ENCODE peak calls at places on chromosomes 1 and 21, in six cellular contexts. One of them, this sample, is unnamed.

GRCh38 chr1:200379431-200379755 is 30.4 kb downstream of the ZNF281 start:
- DNase-seq in activated naive CD4-positive, alpha-beta T cell treated with anti-CD3 and anti-CD28 coated beads for 36 hours: no peak
- DNase-seq in LoVo: peak
- DNase-seq in NCI-H1105: no peak
- DNase-seq in fibroblast of mammary gland: peak
- DNase-seq in stimulated activated effector memory CD8-positive, alpha-beta T cell treated with anti-CD3 and anti-CD28 coated beads, Interleukin-12 subunit alpha, Interleukin-12 subunit beta, amount 100 ng/mL, for 72 hours: no peak
- DNase-seq in this sample: no peak

GRCh38 chr21:42474043-42474831 is 21.8 kb downstream of the RSPH1 start:
- DNase-seq in activated naive CD4-positive, alpha-beta T cell treated with anti-CD3 and anti-CD28 coated beads for 36 hours: no peak
- DNase-seq in LoVo: peak
- DNase-seq in NCI-H1105: no peak
- DNase-seq in stimulated activated effector memory CD8-positive, alpha-beta T cell treated with anti-CD3 and anti-CD28 coated beads, Interleukin-12 subunit alpha, Interleukin-12 subunit beta, amount 100 ng/mL, for 72 hours: no peak
- DNase-seq in fibroblast of mammary gland: peak
- DNase-seq in this sample: peak

GRCh38 chr1:235878082-235878781 is 11.5 kb upstream of the LYST start:
- DNase-seq in activated naive CD4-positive, alpha-beta T cell treated with anti-CD3 and anti-CD28 coated beads for 36 hours: no peak
- DNase-seq in NCI-H1105: no peak
- DNase-seq in stimulated activated effector memory CD8-positive, alpha-beta T cell treated with anti-CD3 and anti-CD28 coated beads, Interleukin-12 subunit alpha, Interleukin-12 subunit beta, amount 100 ng/mL, for 72 hours: no peak
- DNase-seq in LoVo: no peak
- DNase-seq in fibroblast of mammary gland: no peak
- DNase-seq in this sample: no peak

GRCh38 chr1:117284408-117285215 is 73.9 kb upstream of the VTCN1 start:
- DNase-seq in LoVo: peak
- DNase-seq in fibroblast of mammary gland: peak
- DNase-seq in activated naive CD4-positive, alpha-beta T cell treated with anti-CD3 and anti-CD28 coated beads for 36 hours: no peak
- DNase-seq in NCI-H1105: peak
- DNase-seq in stimulated activated effector memory CD8-positive, alpha-beta T cell treated with anti-CD3 and anti-CD28 coated beads, Interleukin-12 subunit alpha, Interleukin-12 subunit beta, amount 100 ng/mL, for 72 hours: no peak
- DNase-seq in this sample: peak

GRCh38 chr1:77063118-77063517 is 156.1 kb downstream of the PIGK start:
- DNase-seq in NCI-H1105: no peak
- DNase-seq in LoVo: no peak
- DNase-seq in fibroblast of mammary gland: peak
- DNase-seq in stimulated activated effector memory CD8-positive, alpha-beta T cell treated with anti-CD3 and anti-CD28 coated beads, Interleukin-12 subunit alpha, Interleukin-12 subunit beta, amount 100 ng/mL, for 72 hours: no peak
- DNase-seq in activated naive CD4-positive, alpha-beta T cell treated with anti-CD3 and anti-CD28 coated beads for 36 hours: no peak
- DNase-seq in this sample: no peak

GRCh38 chr1:6288674-6289073 is 27.8 kb upstream of the GPR153 start:
- DNase-seq in stimulated activated effector memory CD8-positive, alpha-beta T cell treated with anti-CD3 and anti-CD28 coated beads, Interleukin-12 subunit alpha, Interleukin-12 subunit beta, amount 100 ng/mL, for 72 hours: no peak
- DNase-seq in activated naive CD4-positive, alpha-beta T cell treated with anti-CD3 and anti-CD28 coated beads for 36 hours: no peak
- DNase-seq in NCI-H1105: no peak
- DNase-seq in fibroblast of mammary gland: no peak
- DNase-seq in LoVo: no peak
- DNase-seq in this sample: no peak

GRCh38 chr21:44299085-44299457 is 782 bp upstream of the PFKL start:
- DNase-seq in stimulated activated effector memory CD8-positive, alpha-beta T cell treated with anti-CD3 and anti-CD28 coated beads, Interleukin-12 subunit alpha, Interleukin-12 subunit beta, amount 100 ng/mL, for 72 hours: no peak
- DNase-seq in activated naive CD4-positive, alpha-beta T cell treated with anti-CD3 and anti-CD28 coated beads for 36 hours: peak
- DNase-seq in NCI-H1105: no peak
- DNase-seq in fibroblast of mammary gland: peak
- DNase-seq in LoVo: no peak
- DNase-seq in this sample: no peak

GRCh38 chr21:44065428-44065827 is 41.8 kb upstream of the PWP2 start:
- DNase-seq in activated naive CD4-positive, alpha-beta T cell treated with anti-CD3 and anti-CD28 coated beads for 36 hours: peak
- DNase-seq in LoVo: no peak
- DNase-seq in stimulated activated effector memory CD8-positive, alpha-beta T cell treated with anti-CD3 and anti-CD28 coated beads, Interleukin-12 subunit alpha, Interleukin-12 subunit beta, amount 100 ng/mL, for 72 hours: peak
- DNase-seq in fibroblast of mammary gland: peak
- DNase-seq in NCI-H1105: no peak
- DNase-seq in this sample: peak

GRCh38 chr1:228149341-228150020 is at the start of gene GJC2:
- DNase-seq in LoVo: no peak
- DNase-seq in activated naive CD4-positive, alpha-beta T cell treated with anti-CD3 and anti-CD28 coated beads for 36 hours: no peak
- DNase-seq in stimulated activated effector memory CD8-positive, alpha-beta T cell treated with anti-CD3 and anti-CD28 coated beads, Interleukin-12 subunit alpha, Interleukin-12 subunit beta, amount 100 ng/mL, for 72 hours: no peak
- DNase-seq in fibroblast of mammary gland: no peak
- DNase-seq in NCI-H1105: no peak
- DNase-seq in this sample: no peak

GRCh38 chr1:56424744-56425493 is 154.4 kb downstream of the PLPP3 start:
- DNase-seq in stimulated activated effector memory CD8-positive, alpha-beta T cell treated with anti-CD3 and anti-CD28 coated beads, Interleukin-12 subunit alpha, Interleukin-12 subunit beta, amount 100 ng/mL, for 72 hours: no peak
- DNase-seq in LoVo: peak
- DNase-seq in fibroblast of mammary gland: peak
- DNase-seq in activated naive CD4-positive, alpha-beta T cell treated with anti-CD3 and anti-CD28 coated beads for 36 hours: no peak
- DNase-seq in NCI-H1105: no peak
- DNase-seq in this sample: peak

GRCh38 chr1:231217056-231217455 is 24.0 kb upstream of the GNPAT start:
- DNase-seq in activated naive CD4-positive, alpha-beta T cell treated with anti-CD3 and anti-CD28 coated beads for 36 hours: no peak
- DNase-seq in LoVo: no peak
- DNase-seq in NCI-H1105: no peak
- DNase-seq in stimulated activated effector memory CD8-positive, alpha-beta T cell treated with anti-CD3 and anti-CD28 coated beads, Interleukin-12 subunit alpha, Interleukin-12 subunit beta, amount 100 ng/mL, for 72 hours: no peak
- DNase-seq in fibroblast of mammary gland: no peak
- DNase-seq in this sample: no peak

GRCh38 chr1:162663589-162664030 is 31.3 kb downstream of the DDR2 start:
- DNase-seq in stimulated activated effector memory CD8-positive, alpha-beta T cell treated with anti-CD3 and anti-CD28 coated beads, Interleukin-12 subunit alpha, Interleukin-12 subunit beta, amount 100 ng/mL, for 72 hours: no peak
- DNase-seq in fibroblast of mammary gland: peak
- DNase-seq in activated naive CD4-positive, alpha-beta T cell treated with anti-CD3 and anti-CD28 coated beads for 36 hours: no peak
- DNase-seq in NCI-H1105: no peak
- DNase-seq in LoVo: no peak
- DNase-seq in this sample: no peak

GRCh38 chr1:23129846-23130245 is 38.8 kb downstream of the LUZP1 start:
- DNase-seq in stimulated activated effector memory CD8-positive, alpha-beta T cell treated with anti-CD3 and anti-CD28 coated beads, Interleukin-12 subunit alpha, Interleukin-12 subunit beta, amount 100 ng/mL, for 72 hours: no peak
- DNase-seq in fibroblast of mammary gland: no peak
- DNase-seq in LoVo: no peak
- DNase-seq in activated naive CD4-positive, alpha-beta T cell treated with anti-CD3 and anti-CD28 coated beads for 36 hours: no peak
- DNase-seq in NCI-H1105: no peak
- DNase-seq in this sample: no peak

GRCh38 chr1:206900149-206900548 is 2.9 kb downstream of the IL24 start:
- DNase-seq in NCI-H1105: no peak
- DNase-seq in LoVo: no peak
- DNase-seq in activated naive CD4-positive, alpha-beta T cell treated with anti-CD3 and anti-CD28 coated beads for 36 hours: no peak
- DNase-seq in stimulated activated effector memory CD8-positive, alpha-beta T cell treated with anti-CD3 and anti-CD28 coated beads, Interleukin-12 subunit alpha, Interleukin-12 subunit beta, amount 100 ng/mL, for 72 hours: no peak
- DNase-seq in fibroblast of mammary gland: no peak
- DNase-seq in this sample: no peak

GRCh38 chr1:184745110-184745509 is 9.5 kb downstream of the EDEM3 start:
- DNase-seq in activated naive CD4-positive, alpha-beta T cell treated with anti-CD3 and anti-CD28 coated beads for 36 hours: no peak
- DNase-seq in NCI-H1105: no peak
- DNase-seq in fibroblast of mammary gland: peak
- DNase-seq in stimulated activated effector memory CD8-positive, alpha-beta T cell treated with anti-CD3 and anti-CD28 coated beads, Interleukin-12 subunit alpha, Interleukin-12 subunit beta, amount 100 ng/mL, for 72 hours: no peak
- DNase-seq in LoVo: no peak
- DNase-seq in this sample: no peak

GRCh38 chr1:12482999-12483398 is 135.0 kb downstream of the DHRS3 start:
- DNase-seq in stimulated activated effector memory CD8-positive, alpha-beta T cell treated with anti-CD3 and anti-CD28 coated beads, Interleukin-12 subunit alpha, Interleukin-12 subunit beta, amount 100 ng/mL, for 72 hours: no peak
- DNase-seq in NCI-H1105: no peak
- DNase-seq in LoVo: no peak
- DNase-seq in activated naive CD4-positive, alpha-beta T cell treated with anti-CD3 and anti-CD28 coated beads for 36 hours: no peak
- DNase-seq in fibroblast of mammary gland: no peak
- DNase-seq in this sample: no peak

GRCh38 chr1:20723537-20724363 is 5.9 kb upstream of the KIF17 start:
- DNase-seq in activated naive CD4-positive, alpha-beta T cell treated with anti-CD3 and anti-CD28 coated beads for 36 hours: peak
- DNase-seq in NCI-H1105: no peak
- DNase-seq in LoVo: no peak
- DNase-seq in stimulated activated effector memory CD8-positive, alpha-beta T cell treated with anti-CD3 and anti-CD28 coated beads, Interleukin-12 subunit alpha, Interleukin-12 subunit beta, amount 100 ng/mL, for 72 hours: no peak
- DNase-seq in fibroblast of mammary gland: no peak
- DNase-seq in this sample: no peak

GRCh38 chr21:41283211-41283818 is 33.3 kb upstream of the FAM3B start:
- DNase-seq in stimulated activated effector memory CD8-positive, alpha-beta T cell treated with anti-CD3 and anti-CD28 coated beads, Interleukin-12 subunit alpha, Interleukin-12 subunit beta, amount 100 ng/mL, for 72 hours: no peak
- DNase-seq in activated naive CD4-positive, alpha-beta T cell treated with anti-CD3 and anti-CD28 coated beads for 36 hours: peak
- DNase-seq in LoVo: peak
- DNase-seq in NCI-H1105: peak
- DNase-seq in fibroblast of mammary gland: peak
- DNase-seq in this sample: peak

GRCh38 chr1:8517579-8518489 is 199.9 kb downstream of the SLC45A1 start:
- DNase-seq in stimulated activated effector memory CD8-positive, alpha-beta T cell treated with anti-CD3 and anti-CD28 coated beads, Interleukin-12 subunit alpha, Interleukin-12 subunit beta, amount 100 ng/mL, for 72 hours: no peak
- DNase-seq in activated naive CD4-positive, alpha-beta T cell treated with anti-CD3 and anti-CD28 coated beads for 36 hours: no peak
- DNase-seq in NCI-H1105: no peak
- DNase-seq in fibroblast of mammary gland: peak
- DNase-seq in LoVo: no peak
- DNase-seq in this sample: no peak

GRCh38 chr1:63799810-63800209 is 26.0 kb downstream of the ROR1 start:
- DNase-seq in NCI-H1105: no peak
- DNase-seq in fibroblast of mammary gland: peak
- DNase-seq in activated naive CD4-positive, alpha-beta T cell treated with anti-CD3 and anti-CD28 coated beads for 36 hours: no peak
- DNase-seq in LoVo: no peak
- DNase-seq in stimulated activated effector memory CD8-positive, alpha-beta T cell treated with anti-CD3 and anti-CD28 coated beads, Interleukin-12 subunit alpha, Interleukin-12 subunit beta, amount 100 ng/mL, for 72 hours: no peak
- DNase-seq in this sample: no peak

GRCh38 chr1:201650608-201650933 is 111.6 kb downstream of the NAV1 start:
- DNase-seq in fibroblast of mammary gland: no peak
- DNase-seq in LoVo: no peak
- DNase-seq in stimulated activated effector memory CD8-positive, alpha-beta T cell treated with anti-CD3 and anti-CD28 coated beads, Interleukin-12 subunit alpha, Interleukin-12 subunit beta, amount 100 ng/mL, for 72 hours: no peak
- DNase-seq in NCI-H1105: no peak
- DNase-seq in activated naive CD4-positive, alpha-beta T cell treated with anti-CD3 and anti-CD28 coated beads for 36 hours: no peak
- DNase-seq in this sample: no peak

GRCh38 chr21:46661627-46662366 is 26.3 kb downstream of the PRMT2 start:
- DNase-seq in stimulated activated effector memory CD8-positive, alpha-beta T cell treated with anti-CD3 and anti-CD28 coated beads, Interleukin-12 subunit alpha, Interleukin-12 subunit beta, amount 100 ng/mL, for 72 hours: no peak
- DNase-seq in NCI-H1105: no peak
- DNase-seq in LoVo: no peak
- DNase-seq in fibroblast of mammary gland: no peak
- DNase-seq in activated naive CD4-positive, alpha-beta T cell treated with anti-CD3 and anti-CD28 coated beads for 36 hours: no peak
- DNase-seq in this sample: no peak

GRCh38 chr1:41673806-41674205 is 189.3 kb upstream of the EDN2 start:
- DNase-seq in NCI-H1105: no peak
- DNase-seq in LoVo: no peak
- DNase-seq in activated naive CD4-positive, alpha-beta T cell treated with anti-CD3 and anti-CD28 coated beads for 36 hours: peak
- DNase-seq in fibroblast of mammary gland: peak
- DNase-seq in stimulated activated effector memory CD8-positive, alpha-beta T cell treated with anti-CD3 and anti-CD28 coated beads, Interleukin-12 subunit alpha, Interleukin-12 subunit beta, amount 100 ng/mL, for 72 hours: no peak
- DNase-seq in this sample: no peak

GRCh38 chr1:211978596-211978995 is 56.8 kb downstream of the INTS7 start:
- DNase-seq in NCI-H1105: no peak
- DNase-seq in stimulated activated effector memory CD8-positive, alpha-beta T cell treated with anti-CD3 and anti-CD28 coated beads, Interleukin-12 subunit alpha, Interleukin-12 subunit beta, amount 100 ng/mL, for 72 hours: no peak
- DNase-seq in LoVo: no peak
- DNase-seq in fibroblast of mammary gland: no peak
- DNase-seq in activated naive CD4-positive, alpha-beta T cell treated with anti-CD3 and anti-CD28 coated beads for 36 hours: no peak
- DNase-seq in this sample: no peak

GRCh38 chr1:233138794-233139544 is 156.6 kb downstream of the PCNX2 start:
- DNase-seq in NCI-H1105: no peak
- DNase-seq in fibroblast of mammary gland: no peak
- DNase-seq in LoVo: no peak
- DNase-seq in stimulated activated effector memory CD8-positive, alpha-beta T cell treated with anti-CD3 and anti-CD28 coated beads, Interleukin-12 subunit alpha, Interleukin-12 subunit beta, amount 100 ng/mL, for 72 hours: no peak
- DNase-seq in activated naive CD4-positive, alpha-beta T cell treated with anti-CD3 and anti-CD28 coated beads for 36 hours: no peak
- DNase-seq in this sample: no peak

GRCh38 chr1:198575292-198575691 is 34.8 kb upstream of the ATP6V1G3 start:
- DNase-seq in stimulated activated effector memory CD8-positive, alpha-beta T cell treated with anti-CD3 and anti-CD28 coated beads, Interleukin-12 subunit alpha, Interleukin-12 subunit beta, amount 100 ng/mL, for 72 hours: no peak
- DNase-seq in fibroblast of mammary gland: no peak
- DNase-seq in activated naive CD4-positive, alpha-beta T cell treated with anti-CD3 and anti-CD28 coated beads for 36 hours: no peak
- DNase-seq in LoVo: no peak
- DNase-seq in NCI-H1105: no peak
- DNase-seq in this sample: no peak

GRCh38 chr1:19758227-19758830 is 41.4 kb downstream of the TMCO4 start:
- DNase-seq in stimulated activated effector memory CD8-positive, alpha-beta T cell treated with anti-CD3 and anti-CD28 coated beads, Interleukin-12 subunit alpha, Interleukin-12 subunit beta, amount 100 ng/mL, for 72 hours: no peak
- DNase-seq in fibroblast of mammary gland: peak
- DNase-seq in activated naive CD4-positive, alpha-beta T cell treated with anti-CD3 and anti-CD28 coated beads for 36 hours: no peak
- DNase-seq in LoVo: no peak
- DNase-seq in NCI-H1105: no peak
- DNase-seq in this sample: peak

GRCh38 chr1:206590025-206590834 is 22.0 kb downstream of the EIF2D start:
- DNase-seq in LoVo: no peak
- DNase-seq in fibroblast of mammary gland: peak
- DNase-seq in NCI-H1105: no peak
- DNase-seq in activated naive CD4-positive, alpha-beta T cell treated with anti-CD3 and anti-CD28 coated beads for 36 hours: peak
- DNase-seq in stimulated activated effector memory CD8-positive, alpha-beta T cell treated with anti-CD3 and anti-CD28 coated beads, Interleukin-12 subunit alpha, Interleukin-12 subunit beta, amount 100 ng/mL, for 72 hours: peak
- DNase-seq in this sample: peak

This sample was measured in small intestine.